ENCODE peak calls at places on chromosomes 12 and 14, in eight cellular contexts. B, Q, D, Y, R, V, F and I are unnamed samples.

GRCh38 chr12:106774808-106775524 is 484 bp downstream of the RIC8B start:
- DNase-seq in B (no peak), Q (no peak), F (no peak), D (no peak), Y (no peak), V (peak), R (no peak), I (no peak)

GRCh38 chr14:93956514-93957332 is 19.6 kb downstream of the ASB2 start:
- DNase-seq in F (no peak), D (no peak), Q (no peak), B (no peak), Y (no peak), V (no peak), R (no peak), I (no peak)

GRCh38 chr12:93679308-93679933 is 2.2 kb downstream of the CRADD start:
- DNase-seq in Q (no peak), B (no peak), D (no peak), R (no peak), F (no peak), Y (peak), V (no peak), I (no peak)

GRCh38 chr14:20247651-20248246 is 8.7 kb downstream of the OR11H4 start:
- DNase-seq in R (no peak), D (peak), B (no peak), V (no peak), Q (no peak), F (no peak), Y (peak), I (no peak)

GRCh38 chr14:68544150-68544892 is 248.5 kb downstream of the ZFP36L1 start:
- DNase-seq in D (no peak), V (no peak), Q (no peak), B (peak), F (no peak), Y (peak), R (no peak), I (no peak)

GRCh38 chr12:45433441-45433868 is 217.6 kb downstream of the ANO6 start:
- DNase-seq in R (no peak), D (no peak), Q (no peak), F (no peak), V (no peak), B (no peak), Y (no peak), I (no peak)

GRCh38 chr12:9725471-9725870 is 7.4 kb downstream of the CLECL1 start:
- DNase-seq in Q (no peak), D (no peak), F (no peak), V (no peak), B (no peak), Y (no peak), R (no peak), I (no peak)

GRCh38 chr12:93002278-93003054 is 73.4 kb upstream of the EEA1 start:
- DNase-seq in F (no peak), D (no peak), V (no peak), Q (no peak), Y (peak), R (no peak), B (no peak), I (no peak)

GRCh38 chr14:61042220-61042619 is 61.2 kb downstream of the SLC38A6 start:
- DNase-seq in B (no peak), R (no peak), Q (no peak), V (no peak), D (peak), Y (no peak), F (no peak), I (no peak)

GRCh38 chr14:103404032-103404918 is 19.1 kb downstream of the MARK3 start:
- DNase-seq in Q (no peak), B (no peak), F (no peak), V (no peak), D (no peak), Y (no peak), R (peak), I (no peak)

GRCh38 chr14:89202413-89202812 is 214.6 kb downstream of the FOXN3 start:
- DNase-seq in V (no peak), R (no peak), B (no peak), Q (no peak), D (no peak), F (no peak), Y (no peak), I (no peak)

GRCh38 chr14:94113490-94113889 is 3.0 kb downstream of the IFI27 start:
- DNase-seq in D (no peak), Y (peak), Q (no peak), V (no peak), B (peak), R (no peak), F (no peak), I (no peak)

GRCh38 chr12:1851126-1851791 is 30.9 kb downstream of the LRTM2 start:
- DNase-seq in Q (no peak), R (peak), D (no peak), B (no peak), F (no peak), Y (peak), V (no peak), I (no peak)